ENCODE peak calls at places on chromosomes 16 and 17, in four cellular contexts. I is HCT116, M is tibial nerve, X is Peyer's patch. N is an unnamed sample.

GRCh38 chr17:40727447-40728231 is 24.1 kb upstream of the KRT24 start:
- DNase-seq in I (no peak), M (peak; percentile 47), X (no peak), N (no peak)

GRCh38 chr16:8720080-8720966 is 45.9 kb downstream of the ABAT start:
- DNase-seq in I (no peak), M (no peak), X (no peak), N (no peak)

GRCh38 chr17:50431219-50431618 is 5.2 kb downstream of the ACSF2 start:
- DNase-seq in I (no peak), M (no peak), X (no peak), N (no peak)

GRCh38 chr16:57892447-57893096 is 78.4 kb downstream of the CNGB1 start:
- DNase-seq in I (no peak), M (no peak), X (no peak), N (no peak)

GRCh38 chr16:63663155-63663554 is 1458.7 kb downstream of the CDH11 start:
- DNase-seq in I (no peak), M (no peak), X (no peak), N (no peak)

GRCh38 chr17:42414782-42415409 is 8.2 kb downstream of the CAVIN1 start:
- DNase-seq in I (no peak), M (no peak), X (peak; percentile 69), N (no peak)

GRCh38 chr16:32116080-32116479 is 137.0 kb upstream of the TP53TG3D start:
- DNase-seq in I (no peak), M (no peak), X (peak; percentile 18), N (no peak)

GRCh38 chr16:29968205-29968604 is 5.5 kb upstream of the TAOK2 start:
- DNase-seq in I (no peak), M (no peak), X (no peak), N (no peak)

GRCh38 chr17:185445-186138 is 4.1 kb upstream of the DOC2B start:
- DNase-seq in I (no peak), M (no peak), X (no peak), N (no peak)

GRCh38 chr16:19912445-19913305 is 28.0 kb upstream of the GPRC5B start:
- DNase-seq in I (peak; percentile 8), M (no peak), X (no peak), N (no peak)

GRCh38 chr17:72683506-72684404 is 408.7 kb downstream of the SLC39A11 start:
- DNase-seq in I (peak; percentile 94), M (peak; percentile 12), X (peak; percentile 54), N (peak; percentile 98)

GRCh38 chr17:50177983-50178834 is 12.4 kb downstream of the SGCA start:
- DNase-seq in I (peak; percentile 90), M (no peak), X (peak; percentile 86), N (peak; percentile 97)

GRCh38 chr17:67403065-67403464 is 26.0 kb downstream of the PITPNC1 start:
- DNase-seq in I (no peak), M (no peak), X (no peak), N (no peak)

GRCh38 chr16:23082161-23082788 is 67.0 kb downstream of the USP31 start:
- DNase-seq in I (no peak), M (no peak), X (no peak), N (no peak)

GRCh38 chr16:54411555-54411954 is 125.0 kb upstream of the IRX3 start:
- DNase-seq in I (no peak), M (no peak), X (no peak), N (no peak)

GRCh38 chr16:23296994-23297393 is 5.1 kb upstream of the SCNN1B start:
- DNase-seq in I (peak; percentile 31), M (no peak), X (peak; percentile 57), N (peak; percentile 52)

GRCh38 chr17:32771396-32771795 is 105.5 kb downstream of the MYO1D start:
- DNase-seq in I (no peak), M (no peak), X (no peak), N (no peak)

GRCh38 chr17:909642-910323 is 69.8 kb downstream of the NXN start:
- DNase-seq in I (no peak), M (no peak), X (peak; percentile 57), N (no peak)

GRCh38 chr16:31130899-31131298 is 4.6 kb downstream of the PRSS8 start:
- DNase-seq in I (no peak), M (no peak), X (peak; percentile 91), N (no peak)

GRCh38 chr16:14007460-14007859 is 63.7 kb upstream of the MRTFB start:
- DNase-seq in I (no peak), M (no peak), X (no peak), N (no peak)

GRCh38 chr16:80366023-80366422 is 174.8 kb upstream of the DYNLRB2 start:
- DNase-seq in I (no peak), M (no peak), X (no peak), N (no peak)

GRCh38 chr17:38591759-38592241 is 14.0 kb downstream of the SRCIN1 start:
- DNase-seq in I (no peak), M (no peak), X (no peak), N (peak; percentile 84)

GRCh38 chr17:35890774-35891155 is 10.6 kb upstream of the CCL5 start:
- DNase-seq in I (no peak), M (no peak), X (peak; percentile 88), N (no peak)

GRCh38 chr17:56648814-56649213 is 55.3 kb downstream of the NOG start:
- DNase-seq in I (no peak), M (no peak), X (no peak), N (no peak)

GRCh38 chr16:75801307-75801706 is 75.0 kb upstream of the CPHXL start:
- DNase-seq in I (no peak), M (no peak), X (no peak), N (no peak)

GRCh38 chr17:53420035-53420641 is 402.6 kb upstream of the KIF2B start:
- DNase-seq in I (no peak), M (no peak), X (no peak), N (no peak)

GRCh38 chr17:41528959-41529353 is 848 bp upstream of the KRT19 start:
- DNase-seq in I (no peak), M (no peak), X (peak; percentile 73), N (no peak)

GRCh38 chr17:55063857-55064485 is 95.4 kb downstream of the STXBP4 start:
- DNase-seq in I (no peak), M (no peak), X (no peak), N (no peak)

DNA sequence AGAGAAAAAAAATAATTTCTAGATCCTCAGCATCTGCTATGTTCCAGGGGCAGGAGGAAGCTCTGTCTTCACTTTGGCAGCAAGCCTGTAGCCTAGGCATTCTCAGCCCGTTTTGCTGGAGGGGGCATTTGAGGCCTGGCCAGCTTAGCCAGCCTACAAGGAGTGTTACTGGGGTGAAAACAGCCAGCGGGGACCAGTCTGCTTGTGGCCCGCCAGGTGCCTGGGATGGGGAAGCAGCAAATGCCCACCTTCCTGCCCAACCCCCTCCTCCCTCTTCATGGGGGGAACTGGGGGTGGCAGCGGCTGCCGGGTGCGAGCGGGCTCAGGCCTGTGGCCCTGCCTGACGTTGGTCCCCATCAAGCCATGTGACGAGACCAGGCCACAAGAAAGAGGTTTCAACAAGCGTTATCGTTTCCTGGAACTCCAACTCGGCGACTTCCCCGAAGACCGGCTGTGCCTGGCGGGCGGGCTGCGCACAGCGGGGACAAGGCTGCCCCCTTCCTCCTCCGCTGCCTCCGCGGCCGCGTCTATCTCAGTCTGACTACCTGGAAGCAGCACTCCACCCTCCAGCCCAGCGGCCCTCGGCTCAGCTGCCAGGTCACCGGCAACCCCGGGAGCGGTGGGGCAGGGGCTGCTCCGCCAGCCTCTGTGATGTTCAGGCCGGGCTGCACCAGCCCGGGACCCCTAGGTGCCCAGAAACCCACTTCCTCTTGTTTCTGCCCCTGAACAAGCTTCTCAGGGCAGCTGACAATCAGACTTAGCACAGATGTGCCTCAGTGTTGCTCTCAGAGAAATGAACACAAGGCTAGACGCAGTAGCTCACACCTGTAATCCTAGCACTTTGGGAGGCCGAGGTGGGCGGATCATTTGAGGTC is 22.9 kb downstream of the SOCS1 start:
- DNase-seq in I (no peak), M (no peak), X (peak; percentile 93), N (no peak)
- TF ChIP-seq POLR2A in I (no peak), M (peak; percentile 7), X (peak; percentile 31), N (no peak)

DNA sequence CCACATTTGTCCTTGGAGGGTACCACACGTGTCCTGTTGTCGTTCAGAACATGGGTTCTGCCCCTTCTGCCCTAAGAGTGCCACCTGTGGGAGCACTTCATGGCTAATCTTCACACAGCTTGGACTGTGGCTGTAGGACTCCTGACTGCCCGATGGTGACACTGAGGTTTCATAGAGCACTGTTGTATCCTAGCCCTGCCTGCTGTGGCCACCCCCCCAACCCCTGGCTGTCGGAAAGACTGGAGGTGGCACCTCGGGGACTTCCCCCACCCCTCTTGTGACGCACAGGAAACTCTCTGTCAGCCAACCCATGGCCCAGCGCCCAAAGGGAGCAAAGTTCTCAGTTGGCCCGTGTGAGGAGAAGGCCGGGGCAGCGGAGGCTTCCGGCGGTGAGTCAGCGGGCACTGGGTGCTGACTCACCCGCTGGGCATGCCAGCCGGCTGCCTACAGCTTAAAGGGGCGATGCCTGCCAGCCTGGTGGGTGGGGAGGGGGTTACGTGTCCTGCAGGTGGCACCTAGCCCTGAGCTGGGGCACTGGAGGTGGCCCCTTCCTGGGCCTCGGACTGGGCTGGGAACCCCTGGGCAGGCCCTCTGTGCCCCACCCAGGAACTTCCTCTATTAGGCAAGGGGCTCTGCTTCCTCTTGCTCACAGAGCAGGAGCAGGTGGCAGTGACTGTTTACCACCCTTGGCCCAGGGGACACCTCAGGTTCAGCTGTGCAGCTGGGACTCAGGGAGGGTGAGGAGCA is 3.4 kb downstream of the MAP2K3 start:
- DNase-seq in I (peak; percentile 96), M (peak; percentile 88), X (peak; percentile 99), N (peak; percentile 92)
- TF ChIP-seq POLR2A in I (no peak), M (peak; percentile 27), X (peak; percentile 55), N (no peak)

GRCh38 chr16:27270389-27270788 is 1.8 kb upstream of the NSMCE1 start:
- DNase-seq in I (no peak), M (no peak), X (no peak), N (no peak)

GRCh38 chr16:27267037-27267677 is 1.4 kb downstream of the NSMCE1 start:
- DNase-seq in I (no peak), M (no peak), X (peak; percentile 21), N (no peak)

GRCh38 chr16:27269300-27270150 is 953 bp upstream of the NSMCE1 start:
- DNase-seq in I (no peak), M (no peak), X (peak; percentile 19), N (no peak)

GRCh38 chr16:27265982-27266381 is 2.6 kb downstream of the NSMCE1 start:
- DNase-seq in I (no peak), M (no peak), X (no peak), N (no peak)

GRCh38 chr16:27268376-27269299 is at the start of gene NSMCE1:
- DNase-seq in I (peak; percentile 91), M (peak; percentile 98), X (peak; percentile 100), N (peak; percentile 73)
- TF ChIP-seq POLR2A in I (peak; percentile 88), M (peak; percentile 79), X (peak; percentile 66), N (peak; percentile 77)

DNA sequence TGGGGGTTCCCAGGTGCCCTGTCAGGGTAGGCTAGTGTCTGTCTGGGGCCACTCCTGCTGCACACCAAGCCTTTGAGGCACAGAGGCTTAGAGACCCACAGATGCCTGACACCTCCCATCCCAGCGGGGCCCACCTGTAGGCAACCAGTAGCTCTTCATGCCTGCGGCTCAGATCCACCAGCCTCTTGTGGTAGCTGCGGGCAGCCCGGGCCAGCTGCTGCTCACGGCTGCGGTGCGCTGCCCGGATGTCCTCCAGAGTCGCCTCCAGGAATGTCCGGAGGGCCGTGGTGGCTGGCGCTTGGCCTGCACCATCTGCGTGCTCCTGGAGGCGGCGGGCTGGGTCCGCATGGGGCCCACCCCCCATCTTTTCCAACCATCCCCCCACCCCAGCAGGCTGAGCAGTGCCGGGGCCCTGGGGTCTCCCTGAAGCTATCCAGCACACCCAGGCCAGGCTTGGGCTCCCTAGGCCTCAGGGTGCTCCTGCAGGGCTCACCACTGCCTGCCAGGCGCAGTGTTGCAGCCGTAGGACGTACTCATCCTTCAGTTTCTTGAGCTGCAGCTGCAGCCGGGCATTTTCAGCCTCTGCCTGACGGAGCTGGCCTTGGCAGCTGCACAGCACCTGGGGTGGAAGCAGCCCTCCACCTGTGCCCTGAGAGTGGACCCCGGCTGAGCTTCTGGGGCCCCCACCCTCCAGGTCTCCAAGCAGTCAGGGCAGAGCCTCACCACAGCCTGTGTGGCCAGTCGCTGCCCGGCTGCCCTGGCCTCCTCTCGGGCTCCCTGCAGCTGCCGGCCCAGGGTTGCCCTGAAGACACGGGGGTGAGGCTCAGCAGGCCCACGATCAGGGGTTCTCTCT is 1.8 kb downstream of the CCDC78 start:
- DNase-seq in I (no peak), M (no peak), X (no peak), N (no peak)
- TF ChIP-seq POLR2A in I (peak; percentile 1), M (no peak), X (no peak), N (no peak)

N was measured in H54.